ENCODE peak calls at places on chromosomes 13 and 19, in seven cellular contexts. One of them, this sample, is unnamed.

GRCh38 chr13:88824218-88824617 is 1153.0 kb downstream of the SLITRK5 start:
- DNase-seq in neural crest cell: no peak
- DNase-seq in AG04450: no peak
- DNase-seq in osteocyte: no peak
- DNase-seq in adrenal gland: no peak
- DNase-seq in heart right ventricle: no peak
- DNase-seq in hepatocyte: no peak
- DNase-seq in this sample: no peak

GRCh38 chr19:38952395-38953165 is 21.8 kb downstream of the MRPS12 start:
- DNase-seq in neural crest cell: peak; percentile 38
- DNase-seq in AG04450: no peak
- DNase-seq in osteocyte: no peak
- DNase-seq in adrenal gland: no peak
- DNase-seq in heart right ventricle: no peak
- DNase-seq in hepatocyte: peak; percentile 56
- DNase-seq in this sample: no peak

GRCh38 chr19:46704379-46705076 is 12.4 kb downstream of the PRKD2 start:
- DNase-seq in neural crest cell: peak; percentile 83
- DNase-seq in AG04450: no peak
- DNase-seq in osteocyte: peak; percentile 91
- DNase-seq in adrenal gland: peak; percentile 78
- DNase-seq in heart right ventricle: peak; percentile 74
- DNase-seq in hepatocyte: peak; percentile 61
- DNase-seq in this sample: peak; percentile 55

GRCh38 chr19:45952691-45953505 is 20.8 kb downstream of the NOVA2 start:
- DNase-seq in neural crest cell: peak; percentile 66
- DNase-seq in AG04450: peak; percentile 18
- DNase-seq in osteocyte: no peak
- DNase-seq in adrenal gland: peak; percentile 56
- DNase-seq in heart right ventricle: peak; percentile 42
- DNase-seq in hepatocyte: peak; percentile 85
- DNase-seq in this sample: peak; percentile 70

GRCh38 chr13:49053215-49053614 is 77.5 kb downstream of the FNDC3A start:
- DNase-seq in neural crest cell: no peak
- DNase-seq in AG04450: no peak
- DNase-seq in osteocyte: no peak
- DNase-seq in adrenal gland: no peak
- DNase-seq in heart right ventricle: no peak
- DNase-seq in hepatocyte: no peak
- DNase-seq in this sample: no peak

GRCh38 chr13:42654760-42655159 is 80.8 kb downstream of the TNFSF11 start:
- DNase-seq in neural crest cell: no peak
- DNase-seq in AG04450: no peak
- DNase-seq in osteocyte: no peak
- DNase-seq in adrenal gland: no peak
- DNase-seq in heart right ventricle: no peak
- DNase-seq in hepatocyte: no peak
- DNase-seq in this sample: no peak

GRCh38 chr13:93727301-93728141 is 500.9 kb downstream of the GPC6 start:
- DNase-seq in neural crest cell: no peak
- DNase-seq in AG04450: no peak
- DNase-seq in osteocyte: no peak
- DNase-seq in adrenal gland: no peak
- DNase-seq in heart right ventricle: no peak
- DNase-seq in hepatocyte: no peak
- DNase-seq in this sample: no peak

GRCh38 chr13:114148521-114148855 is 16.1 kb upstream of the RASA3 start:
- DNase-seq in neural crest cell: no peak
- DNase-seq in AG04450: no peak
- DNase-seq in osteocyte: no peak
- DNase-seq in adrenal gland: peak; percentile 8
- DNase-seq in heart right ventricle: no peak
- DNase-seq in hepatocyte: no peak
- DNase-seq in this sample: no peak

GRCh38 chr19:40242480-40242879 is 16.0 kb upstream of the CCNP start:
- DNase-seq in neural crest cell: no peak
- DNase-seq in AG04450: no peak
- DNase-seq in osteocyte: no peak
- DNase-seq in adrenal gland: no peak
- DNase-seq in heart right ventricle: no peak
- DNase-seq in hepatocyte: no peak
- DNase-seq in this sample: no peak

GRCh38 chr19:48867922-48868195 is 558 bp downstream of the PLEKHA4 start:
- DNase-seq in neural crest cell: no peak
- DNase-seq in AG04450: no peak
- DNase-seq in osteocyte: no peak
- DNase-seq in adrenal gland: no peak
- DNase-seq in heart right ventricle: no peak
- DNase-seq in hepatocyte: no peak
- DNase-seq in this sample: no peak

GRCh38 chr13:43303040-43303729 is 279.8 kb downstream of the DNAJC15 start:
- DNase-seq in neural crest cell: peak; percentile 28
- DNase-seq in AG04450: no peak
- DNase-seq in osteocyte: no peak
- DNase-seq in adrenal gland: peak; percentile 57
- DNase-seq in heart right ventricle: peak; percentile 63
- DNase-seq in hepatocyte: peak; percentile 83
- DNase-seq in this sample: peak; percentile 86

GRCh38 chr19:8302734-8303133 is 5.4 kb downstream of the CD320 start:
- DNase-seq in neural crest cell: peak; percentile 0
- DNase-seq in AG04450: no peak
- DNase-seq in osteocyte: peak; percentile 74
- DNase-seq in adrenal gland: peak; percentile 11
- DNase-seq in heart right ventricle: no peak
- DNase-seq in hepatocyte: no peak
- DNase-seq in this sample: no peak

GRCh38 chr13:32419862-32420261 is 8.1 kb downstream of the N4BP2L1 start:
- DNase-seq in neural crest cell: no peak
- DNase-seq in AG04450: no peak
- DNase-seq in osteocyte: no peak
- DNase-seq in adrenal gland: no peak
- DNase-seq in heart right ventricle: no peak
- DNase-seq in hepatocyte: no peak
- DNase-seq in this sample: no peak

GRCh38 chr13:45367995-45368394 is 27.0 kb upstream of the TPT1 start:
- DNase-seq in neural crest cell: no peak
- DNase-seq in AG04450: no peak
- DNase-seq in osteocyte: no peak
- DNase-seq in adrenal gland: no peak
- DNase-seq in heart right ventricle: no peak
- DNase-seq in hepatocyte: no peak
- DNase-seq in this sample: no peak

GRCh38 chr13:114141261-114141996 is 9.0 kb upstream of the RASA3 start:
- DNase-seq in neural crest cell: no peak
- DNase-seq in AG04450: no peak
- DNase-seq in osteocyte: no peak
- DNase-seq in adrenal gland: no peak
- DNase-seq in heart right ventricle: no peak
- DNase-seq in hepatocyte: no peak
- DNase-seq in this sample: no peak

GRCh38 chr13:47484564-47484963 is 516.5 kb downstream of the SUCLA2 start:
- DNase-seq in neural crest cell: no peak
- DNase-seq in AG04450: peak; percentile 52
- DNase-seq in osteocyte: no peak
- DNase-seq in adrenal gland: no peak
- DNase-seq in heart right ventricle: no peak
- DNase-seq in hepatocyte: no peak
- DNase-seq in this sample: peak; percentile 56

GRCh38 chr13:47481521-47481920 is 519.6 kb downstream of the SUCLA2 start:
- DNase-seq in neural crest cell: no peak
- DNase-seq in AG04450: no peak
- DNase-seq in osteocyte: no peak
- DNase-seq in adrenal gland: no peak
- DNase-seq in heart right ventricle: no peak
- DNase-seq in hepatocyte: no peak
- DNase-seq in this sample: no peak

GRCh38 chr13:47480941-47481340 is 520.1 kb downstream of the SUCLA2 start:
- DNase-seq in neural crest cell: no peak
- DNase-seq in AG04450: no peak
- DNase-seq in osteocyte: no peak
- DNase-seq in adrenal gland: no peak
- DNase-seq in heart right ventricle: no peak
- DNase-seq in hepatocyte: no peak
- DNase-seq in this sample: no peak

GRCh38 chr13:47478985-47479384 is 522.1 kb downstream of the SUCLA2 start:
- DNase-seq in neural crest cell: no peak
- DNase-seq in AG04450: no peak
- DNase-seq in osteocyte: no peak
- DNase-seq in adrenal gland: no peak
- DNase-seq in heart right ventricle: no peak
- DNase-seq in hepatocyte: no peak
- DNase-seq in this sample: peak; percentile 24

GRCh38 chr13:47480121-47480520 is 521.0 kb downstream of the SUCLA2 start:
- DNase-seq in neural crest cell: no peak
- DNase-seq in AG04450: peak; percentile 82
- DNase-seq in osteocyte: no peak
- DNase-seq in adrenal gland: no peak
- DNase-seq in heart right ventricle: no peak
- DNase-seq in hepatocyte: no peak
- DNase-seq in this sample: peak; percentile 65
- TF ChIP-seq CTCF in neural crest cell: no peak
- TF ChIP-seq CTCF in AG04450: no peak
- TF ChIP-seq CTCF in osteocyte: no peak
- TF ChIP-seq CTCF in adrenal gland: no peak
- TF ChIP-seq CTCF in heart right ventricle: no peak
- TF ChIP-seq CTCF in hepatocyte: no peak
- TF ChIP-seq CTCF in this sample: no peak

GRCh38 chr19:19134687-19135158 is 3.6 kb downstream of the TMEM161A start:
- DNase-seq in neural crest cell: no peak
- DNase-seq in AG04450: no peak
- DNase-seq in osteocyte: no peak
- DNase-seq in adrenal gland: no peak
- DNase-seq in heart right ventricle: peak; percentile 86
- DNase-seq in hepatocyte: peak; percentile 51
- DNase-seq in this sample: no peak
- TF ChIP-seq CTCF in neural crest cell: no peak
- TF ChIP-seq CTCF in AG04450: no peak
- TF ChIP-seq CTCF in osteocyte: no peak
- TF ChIP-seq CTCF in adrenal gland: no peak
- TF ChIP-seq CTCF in heart right ventricle: no peak
- TF ChIP-seq CTCF in hepatocyte: no peak
- TF ChIP-seq CTCF in this sample: no peak

DNA sequence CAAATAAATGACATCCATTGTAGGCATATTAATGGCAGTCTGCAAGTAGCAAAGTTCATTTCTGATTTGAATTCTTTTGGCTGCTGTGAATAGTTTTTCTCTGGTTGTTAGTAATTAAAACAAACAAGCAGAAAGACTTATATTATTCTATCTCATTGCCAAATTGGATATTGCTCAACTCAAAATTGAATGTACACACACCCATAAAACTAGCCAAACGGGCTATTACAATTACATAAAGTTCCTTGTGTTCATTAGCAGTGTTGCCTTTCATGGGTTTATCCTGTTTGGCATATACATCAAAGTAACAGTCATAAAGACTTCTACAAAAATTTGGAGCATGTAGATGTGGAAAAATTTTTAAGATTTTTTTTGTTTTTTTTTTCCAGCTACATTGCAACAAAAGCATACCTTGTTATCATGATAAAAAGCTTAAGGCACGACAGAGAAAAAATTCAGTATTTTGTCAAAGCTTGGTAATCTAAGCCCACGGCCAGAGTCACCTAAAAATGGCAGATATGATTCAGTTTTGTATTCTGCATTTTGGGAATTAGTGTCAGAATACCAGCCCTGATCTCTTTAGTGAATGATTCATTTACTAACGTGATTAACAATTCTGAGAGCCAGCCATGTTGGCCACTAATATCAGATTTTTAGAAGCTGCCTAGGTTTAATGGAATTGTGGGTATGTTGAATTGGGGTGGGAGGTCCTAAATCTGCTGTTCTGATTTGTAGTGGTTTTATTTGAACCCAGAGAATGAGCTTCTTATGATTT is 108.4 kb downstream of the KLF5 start:
- DNase-seq in neural crest cell: no peak
- DNase-seq in AG04450: no peak
- DNase-seq in osteocyte: no peak
- DNase-seq in adrenal gland: no peak
- DNase-seq in heart right ventricle: no peak
- DNase-seq in hepatocyte: no peak
- DNase-seq in this sample: peak; percentile 30
- TF ChIP-seq CTCF in neural crest cell: no peak
- TF ChIP-seq CTCF in AG04450: no peak
- TF ChIP-seq CTCF in osteocyte: no peak
- TF ChIP-seq CTCF in adrenal gland: no peak
- TF ChIP-seq CTCF in heart right ventricle: no peak
- TF ChIP-seq CTCF in hepatocyte: no peak
- TF ChIP-seq CTCF in this sample: no peak

GRCh38 chr13:39047560-39047959 is 9.3 kb downstream of the NHLRC3 start:
- DNase-seq in neural crest cell: no peak
- DNase-seq in AG04450: no peak
- DNase-seq in osteocyte: no peak
- DNase-seq in adrenal gland: no peak
- DNase-seq in heart right ventricle: no peak
- DNase-seq in hepatocyte: peak; percentile 36
- DNase-seq in this sample: no peak
- TF ChIP-seq CTCF in neural crest cell: peak; percentile 53
- TF ChIP-seq CTCF in AG04450: peak; percentile 19
- TF ChIP-seq CTCF in osteocyte: no peak
- TF ChIP-seq CTCF in adrenal gland: no peak
- TF ChIP-seq CTCF in heart right ventricle: no peak
- TF ChIP-seq CTCF in hepatocyte: no peak
- TF ChIP-seq CTCF in this sample: no peak

GRCh38 chr13:47033216-47033615 is 136.4 kb upstream of the HTR2A start:
- DNase-seq in neural crest cell: no peak
- DNase-seq in AG04450: no peak
- DNase-seq in osteocyte: no peak
- DNase-seq in adrenal gland: peak; percentile 59
- DNase-seq in heart right ventricle: no peak
- DNase-seq in hepatocyte: no peak
- DNase-seq in this sample: peak; percentile 62
- TF ChIP-seq CTCF in neural crest cell: no peak
- TF ChIP-seq CTCF in AG04450: no peak
- TF ChIP-seq CTCF in osteocyte: no peak
- TF ChIP-seq CTCF in adrenal gland: no peak
- TF ChIP-seq CTCF in heart right ventricle: no peak
- TF ChIP-seq CTCF in hepatocyte: no peak
- TF ChIP-seq CTCF in this sample: no peak

GRCh38 chr13:97333983-97334382 is 100.0 kb upstream of the RAP2A start:
- DNase-seq in neural crest cell: no peak
- DNase-seq in AG04450: no peak
- DNase-seq in osteocyte: no peak
- DNase-seq in adrenal gland: no peak
- DNase-seq in heart right ventricle: no peak
- DNase-seq in hepatocyte: no peak
- DNase-seq in this sample: peak; percentile 20
- TF ChIP-seq CTCF in neural crest cell: no peak
- TF ChIP-seq CTCF in AG04450: no peak
- TF ChIP-seq CTCF in osteocyte: no peak
- TF ChIP-seq CTCF in adrenal gland: no peak
- TF ChIP-seq CTCF in heart right ventricle: no peak
- TF ChIP-seq CTCF in hepatocyte: no peak
- TF ChIP-seq CTCF in this sample: no peak

DNA sequence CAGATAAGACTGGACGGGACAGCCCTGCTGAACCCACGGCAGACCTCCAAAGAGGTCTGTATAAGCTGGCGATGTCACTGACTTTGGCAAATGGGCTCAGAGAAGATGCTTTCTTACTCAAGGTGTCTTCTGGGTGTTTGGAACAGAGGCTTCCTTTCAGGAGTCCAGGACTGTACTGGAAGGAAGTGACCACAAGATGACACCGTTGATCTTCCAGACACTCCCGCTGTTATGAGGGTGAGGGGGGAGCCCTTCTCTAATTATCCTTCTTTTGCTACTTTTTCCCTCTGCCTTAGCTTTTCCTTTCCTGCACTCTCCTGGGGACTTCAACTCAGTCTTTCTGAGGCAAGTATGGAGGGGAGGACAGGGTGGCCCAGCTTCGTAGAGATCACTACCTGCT is 65.2 kb upstream of the ZNF599 start:
- DNase-seq in neural crest cell: no peak
- DNase-seq in AG04450: no peak
- DNase-seq in osteocyte: peak; percentile 56
- DNase-seq in adrenal gland: no peak
- DNase-seq in heart right ventricle: no peak
- DNase-seq in hepatocyte: peak; percentile 21
- DNase-seq in this sample: peak; percentile 25
- TF ChIP-seq CTCF in neural crest cell: no peak
- TF ChIP-seq CTCF in AG04450: no peak
- TF ChIP-seq CTCF in osteocyte: no peak
- TF ChIP-seq CTCF in adrenal gland: no peak
- TF ChIP-seq CTCF in heart right ventricle: no peak
- TF ChIP-seq CTCF in hepatocyte: peak; percentile 31
- TF ChIP-seq CTCF in this sample: no peak

This sample was measured in cardiac fibroblast.